ENCODE peak calls at places on chromosomes 3 and 15, in four cellular contexts. One of them, this sample, is unnamed.

GRCh38 chr15:81332326-81332725 is 8.4 kb upstream of the STARD5 start:
- DNase-seq in colonic mucosa: no peak
- DNase-seq in SJSA1: no peak
- DNase-seq in RWPE1: no peak
- DNase-seq in this sample: no peak

GRCh38 chr3:184712248-184712559 is 340 bp upstream of the MAGEF1 start:
- DNase-seq in colonic mucosa: no peak
- DNase-seq in SJSA1: no peak
- DNase-seq in RWPE1: no peak
- DNase-seq in this sample: no peak

GRCh38 chr3:123076496-123077418 is 9.9 kb downstream of the PDIA5 start:
- DNase-seq in colonic mucosa: no peak
- DNase-seq in SJSA1: no peak
- DNase-seq in RWPE1: no peak
- DNase-seq in this sample: no peak

GRCh38 chr3:123349566-123350450 is 99.1 kb downstream of the ADCY5 start:
- DNase-seq in colonic mucosa: no peak
- DNase-seq in SJSA1: no peak
- DNase-seq in RWPE1: no peak
- DNase-seq in this sample: no peak

GRCh38 chr3:121809249-121809648 is 25.6 kb downstream of the IQCB1 start:
- DNase-seq in colonic mucosa: no peak
- DNase-seq in SJSA1: no peak
- DNase-seq in RWPE1: no peak
- DNase-seq in this sample: no peak

GRCh38 chr15:73368301-73369072 is at the start of gene HCN4:
- DNase-seq in colonic mucosa: no peak
- DNase-seq in SJSA1: no peak
- DNase-seq in RWPE1: no peak
- DNase-seq in this sample: no peak

GRCh38 chr15:89629829-89630228 is 25.4 kb downstream of the KIF7 start:
- DNase-seq in colonic mucosa: no peak
- DNase-seq in SJSA1: no peak
- DNase-seq in RWPE1: no peak
- DNase-seq in this sample: no peak

GRCh38 chr3:170410428-170411029 is 8.1 kb upstream of the CLDN11 start:
- DNase-seq in colonic mucosa: no peak
- DNase-seq in SJSA1: peak
- DNase-seq in RWPE1: peak
- DNase-seq in this sample: no peak

GRCh38 chr3:73086071-73086494 is 24.6 kb downstream of the EBLN2 start:
- DNase-seq in colonic mucosa: peak
- DNase-seq in SJSA1: peak
- DNase-seq in RWPE1: peak
- DNase-seq in this sample: no peak

GRCh38 chr15:78046796-78047341 is 30.6 kb downstream of the TBC1D2B start:
- DNase-seq in colonic mucosa: no peak
- DNase-seq in SJSA1: no peak
- DNase-seq in RWPE1: no peak
- DNase-seq in this sample: peak

DNA sequence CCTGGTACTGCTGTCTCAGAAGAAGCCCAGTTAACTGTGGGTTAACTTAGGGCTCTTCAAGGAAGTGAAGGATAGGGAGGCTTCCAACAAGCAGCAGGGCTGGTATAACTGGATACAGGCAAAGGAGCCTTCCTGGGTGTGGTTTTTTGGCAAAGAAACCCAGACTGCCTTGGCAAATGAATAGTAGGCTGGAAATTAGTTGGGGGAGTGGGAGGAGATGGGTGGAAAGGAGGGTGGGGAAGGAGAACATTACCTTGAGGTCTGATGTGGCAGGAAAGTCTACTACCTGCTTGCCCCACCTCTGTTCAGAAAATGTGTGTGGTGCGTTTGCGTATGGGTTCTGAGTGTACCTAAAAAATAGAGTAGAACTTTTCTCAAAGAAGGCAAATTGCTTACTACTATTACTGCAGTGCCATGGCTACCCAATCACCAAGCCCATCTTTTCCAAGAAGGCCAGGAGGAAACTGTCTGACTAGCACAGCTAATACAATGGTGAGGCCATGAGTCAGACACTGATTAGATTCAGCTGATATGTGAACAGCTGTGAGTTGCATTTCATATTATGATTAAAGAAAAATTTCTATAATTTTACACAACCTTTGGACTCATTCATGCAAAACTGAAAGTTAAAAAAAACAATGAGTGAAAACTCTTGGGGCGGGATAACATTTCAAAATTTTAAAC is 55.2 kb downstream of the SPTSSB start:
- DNase-seq in colonic mucosa: peak
- DNase-seq in SJSA1: no peak
- DNase-seq in RWPE1: peak
- DNase-seq in this sample: peak
- H3K27ac ChIP-seq in colonic mucosa: no peak
- H3K27ac ChIP-seq in SJSA1: no peak
- H3K27ac ChIP-seq in RWPE1: no peak
- H3K27ac ChIP-seq in this sample: peak

DNA sequence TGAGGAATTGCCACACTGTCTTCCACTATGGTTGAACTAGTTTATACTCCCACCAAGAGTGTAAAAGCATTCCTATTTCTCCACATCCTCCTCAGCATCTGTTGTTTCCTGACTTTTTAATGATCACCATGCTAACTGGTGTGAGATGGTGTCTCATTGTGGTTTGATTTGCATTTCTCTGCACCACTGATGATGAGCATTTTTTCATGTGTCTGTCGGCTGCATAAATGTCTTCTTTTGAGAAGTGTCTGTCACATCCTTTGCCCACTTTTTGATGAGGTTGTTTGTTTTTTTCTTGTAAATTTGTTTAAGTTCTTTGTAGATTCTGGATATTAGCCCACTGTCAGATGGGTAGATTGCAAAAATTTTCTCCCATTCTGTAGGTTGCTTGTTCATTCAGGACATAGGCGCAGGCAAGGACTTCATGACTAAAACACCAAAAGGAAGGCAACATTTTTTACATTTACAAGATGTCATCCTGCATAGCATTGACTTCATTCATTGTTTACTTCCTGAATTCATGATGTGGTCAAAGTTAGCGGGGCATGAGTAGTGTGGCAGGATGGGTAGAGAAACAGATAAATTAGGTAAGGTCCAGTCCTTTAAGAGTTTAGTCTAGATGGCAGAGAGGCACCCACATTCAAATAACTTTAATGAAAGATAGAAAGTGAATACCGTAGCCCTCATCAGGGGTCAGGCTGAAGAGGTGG is 45.1 kb upstream of the LPP start:
- DNase-seq in colonic mucosa: no peak
- DNase-seq in SJSA1: no peak
- DNase-seq in RWPE1: no peak
- DNase-seq in this sample: no peak
- H3K27ac ChIP-seq in colonic mucosa: no peak
- H3K27ac ChIP-seq in SJSA1: no peak
- H3K27ac ChIP-seq in RWPE1: no peak
- H3K27ac ChIP-seq in this sample: no peak

GRCh38 chr15:52537459-52537858 is 8.8 kb upstream of the MYO5A start:
- DNase-seq in colonic mucosa: no peak
- DNase-seq in SJSA1: no peak
- DNase-seq in RWPE1: no peak
- DNase-seq in this sample: no peak
- H3K27ac ChIP-seq in colonic mucosa: no peak
- H3K27ac ChIP-seq in SJSA1: no peak
- H3K27ac ChIP-seq in RWPE1: no peak
- H3K27ac ChIP-seq in this sample: no peak

GRCh38 chr3:33578325-33579180 is 138.3 kb upstream of the UBP1 start:
- DNase-seq in colonic mucosa: no peak
- DNase-seq in SJSA1: peak
- DNase-seq in RWPE1: peak
- DNase-seq in this sample: no peak

GRCh38 chr3:33577173-33577572 is 137.0 kb upstream of the UBP1 start:
- DNase-seq in colonic mucosa: no peak
- DNase-seq in SJSA1: no peak
- DNase-seq in RWPE1: no peak
- DNase-seq in this sample: no peak

GRCh38 chr3:33579843-33580242 is 138.2 kb downstream of the CLASP2 start:
- DNase-seq in colonic mucosa: no peak
- DNase-seq in SJSA1: peak
- DNase-seq in RWPE1: no peak
- DNase-seq in this sample: no peak

GRCh38 chr3:33577588-33577987 is 137.4 kb upstream of the UBP1 start:
- DNase-seq in colonic mucosa: no peak
- DNase-seq in SJSA1: no peak
- DNase-seq in RWPE1: no peak
- DNase-seq in this sample: no peak

DNA sequence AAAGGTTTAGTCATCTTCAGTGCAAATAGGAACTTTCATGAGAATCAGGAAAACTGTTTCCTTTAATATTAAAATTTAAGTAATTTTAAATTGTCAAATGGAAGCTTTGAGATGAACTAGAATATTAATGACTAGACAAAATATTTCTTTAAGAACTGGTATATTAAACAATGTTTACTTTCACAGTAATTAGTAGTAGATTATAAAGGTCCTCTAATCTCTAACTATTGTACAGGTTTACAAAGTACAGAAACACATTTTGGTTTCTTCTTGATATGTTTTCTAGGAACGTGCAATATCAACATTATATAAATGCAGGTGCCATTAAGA is 138.9 kb downstream of the CLASP2 start:
- DNase-seq in colonic mucosa: no peak
- DNase-seq in SJSA1: no peak
- DNase-seq in RWPE1: no peak
- DNase-seq in this sample: no peak
- H3K27ac ChIP-seq in colonic mucosa: no peak
- H3K27ac ChIP-seq in SJSA1: peak
- H3K27ac ChIP-seq in RWPE1: no peak
- H3K27ac ChIP-seq in this sample: peak

This sample was measured in epithelial cell of prostate.